ENCODE peak calls at places on chromosomes 3 and 15, in seven cellular contexts. One of them, this sample, is unnamed.
A peak's percentile ranks its signal among the peaks of the same experiment; 100 is the strongest.

GRCh38 chr3:189103208-189103607 is 68.6 kb upstream of the TPRG1 start:
- DNase-seq in pancreas: no peak
- DNase-seq in breast epithelium: no peak
- DNase-seq in PC-3: no peak
- DNase-seq in GM23338: no peak
- DNase-seq in body of pancreas: no peak
- DNase-seq in psoas muscle: no peak
- DNase-seq in this sample: no peak

GRCh38 chr15:68431792-68432401 is at the start of gene ITGA11:
- DNase-seq in breast epithelium: no peak
- DNase-seq in PC-3: peak; percentile 16
- DNase-seq in pancreas: peak; percentile 81
- DNase-seq in psoas muscle: peak; percentile 83
- DNase-seq in GM23338: peak; percentile 90
- DNase-seq in body of pancreas: peak; percentile 43
- DNase-seq in this sample: peak; percentile 93

GRCh38 chr15:51331141-51331540 is 7.3 kb downstream of the CYP19A1 start:
- DNase-seq in psoas muscle: no peak
- DNase-seq in pancreas: no peak
- DNase-seq in body of pancreas: no peak
- DNase-seq in GM23338: no peak
- DNase-seq in breast epithelium: no peak
- DNase-seq in PC-3: no peak
- DNase-seq in this sample: no peak

GRCh38 chr15:26242565-26242964 is 379.4 kb upstream of the ATP10A start:
- DNase-seq in psoas muscle: no peak
- DNase-seq in PC-3: no peak
- DNase-seq in pancreas: no peak
- DNase-seq in GM23338: peak; percentile 81
- DNase-seq in breast epithelium: no peak
- DNase-seq in body of pancreas: no peak
- DNase-seq in this sample: no peak

GRCh38 chr3:133578548-133579191 is 5.2 kb downstream of the CDV3 start:
- DNase-seq in psoas muscle: no peak
- DNase-seq in GM23338: peak; percentile 64
- DNase-seq in pancreas: no peak
- DNase-seq in body of pancreas: no peak
- DNase-seq in breast epithelium: no peak
- DNase-seq in PC-3: peak; percentile 63
- DNase-seq in this sample: no peak

GRCh38 chr3:128123231-128123537 is 428 bp downstream of the RUVBL1 start:
- DNase-seq in body of pancreas: peak; percentile 32
- DNase-seq in psoas muscle: no peak
- DNase-seq in GM23338: no peak
- DNase-seq in PC-3: no peak
- DNase-seq in breast epithelium: no peak
- DNase-seq in pancreas: peak; percentile 76
- DNase-seq in this sample: no peak

GRCh38 chr15:66921319-66921718 is 144.1 kb upstream of the SMAD3 start:
- DNase-seq in PC-3: no peak
- DNase-seq in breast epithelium: no peak
- DNase-seq in psoas muscle: peak; percentile 62
- DNase-seq in body of pancreas: no peak
- DNase-seq in GM23338: no peak
- DNase-seq in pancreas: no peak
- DNase-seq in this sample: peak; percentile 82

GRCh38 chr3:56251343-56251945 is 216.8 kb downstream of the ERC2 start:
- DNase-seq in body of pancreas: peak; percentile 48
- DNase-seq in breast epithelium: no peak
- DNase-seq in GM23338: peak; percentile 70
- DNase-seq in PC-3: peak; percentile 76
- DNase-seq in pancreas: no peak
- DNase-seq in psoas muscle: no peak
- DNase-seq in this sample: no peak

GRCh38 chr3:49553320-49553689 is 972 bp upstream of the BSN start:
- DNase-seq in pancreas: no peak
- DNase-seq in body of pancreas: no peak
- DNase-seq in PC-3: no peak
- DNase-seq in psoas muscle: no peak
- DNase-seq in breast epithelium: no peak
- DNase-seq in GM23338: no peak
- DNase-seq in this sample: no peak

GRCh38 chr15:57306305-57306943 is 69.9 kb upstream of the CGNL1 start:
- DNase-seq in GM23338: peak; percentile 96
- DNase-seq in PC-3: peak; percentile 66
- DNase-seq in pancreas: peak; percentile 94
- DNase-seq in body of pancreas: peak; percentile 89
- DNase-seq in breast epithelium: peak; percentile 86
- DNase-seq in psoas muscle: peak; percentile 94
- DNase-seq in this sample: peak; percentile 96

GRCh38 chr3:188539631-188540194 is 385.8 kb downstream of the LPP start:
- DNase-seq in psoas muscle: no peak
- DNase-seq in GM23338: no peak
- DNase-seq in breast epithelium: no peak
- DNase-seq in PC-3: no peak
- DNase-seq in body of pancreas: no peak
- DNase-seq in pancreas: no peak
- DNase-seq in this sample: no peak

GRCh38 chr3:12807066-12807465 is 10.6 kb downstream of the CAND2 start:
- DNase-seq in GM23338: no peak
- DNase-seq in PC-3: no peak
- DNase-seq in breast epithelium: no peak
- DNase-seq in body of pancreas: no peak
- DNase-seq in pancreas: no peak
- DNase-seq in psoas muscle: no peak
- DNase-seq in this sample: peak; percentile 41

GRCh38 chr15:91032919-91033803 is 10.8 kb upstream of the VPS33B start:
- DNase-seq in body of pancreas: peak; percentile 95
- DNase-seq in GM23338: peak; percentile 87
- DNase-seq in psoas muscle: peak; percentile 66
- DNase-seq in pancreas: peak; percentile 98
- DNase-seq in breast epithelium: peak; percentile 64
- DNase-seq in PC-3: peak; percentile 76
- DNase-seq in this sample: no peak

GRCh38 chr3:55719508-55719907 is 232.4 kb upstream of the WNT5A start:
- DNase-seq in body of pancreas: no peak
- DNase-seq in breast epithelium: no peak
- DNase-seq in pancreas: no peak
- DNase-seq in psoas muscle: peak; percentile 52
- DNase-seq in GM23338: no peak
- DNase-seq in PC-3: no peak
- DNase-seq in this sample: no peak

GRCh38 chr3:57756528-57757401 is 656 bp downstream of the SLMAP start:
- DNase-seq in body of pancreas: peak; percentile 45
- DNase-seq in PC-3: peak; percentile 83
- DNase-seq in pancreas: peak; percentile 83
- DNase-seq in GM23338: peak; percentile 62
- DNase-seq in psoas muscle: peak; percentile 81
- DNase-seq in breast epithelium: peak; percentile 67
- DNase-seq in this sample: peak; percentile 67

GRCh38 chr3:57755368-57756021 is 614 bp upstream of the SLMAP start:
- DNase-seq in GM23338: peak; percentile 85
- DNase-seq in pancreas: no peak
- DNase-seq in psoas muscle: no peak
- DNase-seq in PC-3: peak; percentile 79
- DNase-seq in body of pancreas: no peak
- DNase-seq in breast epithelium: no peak
- DNase-seq in this sample: no peak

GRCh38 chr3:57756022-57756527 is at the start of gene SLMAP:
- DNase-seq in body of pancreas: peak; percentile 97
- DNase-seq in pancreas: peak; percentile 97
- DNase-seq in PC-3: peak; percentile 98
- DNase-seq in GM23338: peak; percentile 98
- DNase-seq in breast epithelium: peak; percentile 97
- DNase-seq in psoas muscle: peak; percentile 99
- DNase-seq in this sample: peak; percentile 99

GRCh38 chr3:57758686-57759085 is 2.6 kb downstream of the SLMAP start:
- DNase-seq in pancreas: no peak
- DNase-seq in body of pancreas: no peak
- DNase-seq in psoas muscle: no peak
- DNase-seq in GM23338: no peak
- DNase-seq in breast epithelium: no peak
- DNase-seq in PC-3: peak; percentile 50
- DNase-seq in this sample: no peak

GRCh38 chr3:57757642-57758297 is 1.7 kb downstream of the SLMAP start:
- DNase-seq in breast epithelium: no peak
- DNase-seq in psoas muscle: peak; percentile 48
- DNase-seq in GM23338: peak; percentile 52
- DNase-seq in pancreas: peak; percentile 66
- DNase-seq in PC-3: peak; percentile 44
- DNase-seq in body of pancreas: peak; percentile 14
- DNase-seq in this sample: no peak
- H3K4me1 ChIP-seq in breast epithelium: peaks cover 5% of the 10 kb centered on the region
- H3K4me1 ChIP-seq in psoas muscle: peaks cover 23% of the 10 kb centered on the region
- H3K4me1 ChIP-seq in GM23338: peaks cover 8% of the 10 kb centered on the region
- H3K4me1 ChIP-seq in pancreas: peaks cover 15% of the 10 kb centered on the region
- H3K4me1 ChIP-seq in PC-3: peaks cover 31% of the 10 kb centered on the region
- H3K4me1 ChIP-seq in body of pancreas: peaks cover 39% of the 10 kb centered on the region
- H3K4me1 ChIP-seq in this sample: peaks cover 4% of the 10 kb centered on the region

DNA sequence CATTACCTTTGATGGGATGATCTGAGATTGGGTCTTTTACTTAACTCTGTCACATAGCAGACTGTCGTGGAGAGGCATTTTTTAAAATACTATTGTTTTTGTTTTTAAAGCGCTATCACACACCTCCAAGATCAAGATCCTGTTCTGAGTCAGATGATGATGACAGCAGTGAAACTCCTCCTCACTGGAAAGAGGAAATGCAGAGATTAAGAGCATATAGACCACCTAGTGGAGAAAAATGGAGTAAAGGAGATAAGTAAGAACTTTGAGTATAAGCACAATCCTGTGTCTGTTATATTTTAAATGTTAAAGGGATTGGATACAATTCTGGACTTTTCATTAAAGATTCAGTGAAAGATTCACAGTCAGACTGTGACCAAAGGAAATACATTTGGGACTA is 18.4 kb upstream of the ZBTB47 start:
- DNase-seq in body of pancreas: no peak
- DNase-seq in GM23338: peak; percentile 28
- DNase-seq in PC-3: peak; percentile 54
- DNase-seq in breast epithelium: no peak
- DNase-seq in psoas muscle: no peak
- DNase-seq in pancreas: no peak
- DNase-seq in this sample: no peak
- H3K36me3 ChIP-seq in body of pancreas: peaks cover 34% of the 10 kb centered on the region
- H3K36me3 ChIP-seq in GM23338: peaks cover 78% of the 10 kb centered on the region
- H3K36me3 ChIP-seq in PC-3: peaks cover 91% of the 10 kb centered on the region
- H3K36me3 ChIP-seq in breast epithelium: no peaks in the 10 kb centered on the region
- H3K36me3 ChIP-seq in psoas muscle: peaks cover 21% of the 10 kb centered on the region
- H3K36me3 ChIP-seq in pancreas: peaks cover 3% of the 10 kb centered on the region
- H3K36me3 ChIP-seq in this sample: peaks cover 27% of the 10 kb centered on the region

DNA sequence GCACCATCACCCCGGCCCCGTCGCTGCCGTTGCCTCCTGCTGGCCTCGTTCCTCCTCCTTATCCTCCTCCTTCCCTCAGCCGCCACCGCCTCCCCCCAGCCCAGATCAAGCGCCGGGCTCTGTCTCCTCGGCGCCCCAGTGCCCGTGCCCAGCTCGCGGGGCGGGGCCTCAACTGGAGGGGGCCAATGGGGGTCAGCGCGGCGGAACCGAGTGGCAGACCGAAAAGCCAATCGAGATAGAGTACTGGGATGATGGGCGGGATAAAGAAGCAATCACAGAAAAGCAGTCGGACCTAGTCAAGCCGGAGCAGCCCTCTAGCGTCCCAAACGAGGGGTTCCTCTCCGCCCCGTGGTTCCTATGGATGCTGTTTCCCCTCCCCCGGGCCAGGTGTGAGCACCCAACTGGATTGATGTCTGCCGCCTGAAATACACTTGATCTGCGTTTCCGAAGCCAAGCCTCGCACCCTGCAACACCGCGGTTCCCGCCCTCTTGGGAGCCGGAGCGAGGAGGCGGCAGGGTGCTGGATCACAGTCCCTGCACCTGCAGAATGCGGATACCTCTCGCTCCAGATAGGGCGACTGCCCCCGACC is at the start of gene FRMD5:
- DNase-seq in body of pancreas: peak; percentile 90
- DNase-seq in psoas muscle: peak; percentile 82
- DNase-seq in GM23338: peak; percentile 99
- DNase-seq in PC-3: peak; percentile 98
- DNase-seq in breast epithelium: peak; percentile 82
- DNase-seq in pancreas: peak; percentile 93
- DNase-seq in this sample: peak; percentile 93
- H3K27me3 ChIP-seq in body of pancreas: peaks cover 14% of the 10 kb centered on the region
- H3K27me3 ChIP-seq in psoas muscle: peaks cover 67% of the 10 kb centered on the region
- H3K27me3 ChIP-seq in GM23338: peaks cover 22% of the 10 kb centered on the region
- H3K27me3 ChIP-seq in PC-3: no peaks in the 10 kb centered on the region
- H3K27me3 ChIP-seq in breast epithelium: no peaks in the 10 kb centered on the region
- H3K27me3 ChIP-seq in pancreas: peaks cover 9% of the 10 kb centered on the region
- H3K27me3 ChIP-seq in this sample: no peaks in the 10 kb centered on the region

GRCh38 chr3:184337315-184337714 is at the start of gene FAM131A:
- DNase-seq in psoas muscle: peak; percentile 78
- DNase-seq in breast epithelium: no peak
- DNase-seq in pancreas: no peak
- DNase-seq in PC-3: no peak
- DNase-seq in GM23338: peak; percentile 19
- DNase-seq in body of pancreas: no peak
- DNase-seq in this sample: peak; percentile 84
- H3K4me1 ChIP-seq in psoas muscle: peaks cover 52% of the 10 kb centered on the region
- H3K4me1 ChIP-seq in breast epithelium: peaks cover 11% of the 10 kb centered on the region
- H3K4me1 ChIP-seq in pancreas: no peaks in the 10 kb centered on the region
- H3K4me1 ChIP-seq in PC-3: peaks cover 48% of the 10 kb centered on the region
- H3K4me1 ChIP-seq in GM23338: peaks cover 27% of the 10 kb centered on the region
- H3K4me1 ChIP-seq in body of pancreas: peaks cover 32% of the 10 kb centered on the region
- H3K4me1 ChIP-seq in this sample: no peaks in the 10 kb centered on the region

GRCh38 chr15:76998661-76999285 is 3.8 kb downstream of the PSTPIP1 start:
- DNase-seq in psoas muscle: no peak
- DNase-seq in pancreas: peak; percentile 3
- DNase-seq in breast epithelium: no peak
- DNase-seq in body of pancreas: no peak
- DNase-seq in PC-3: no peak
- DNase-seq in GM23338: no peak
- DNase-seq in this sample: peak; percentile 34
- H3K36me3 ChIP-seq in psoas muscle: no peaks in the 10 kb centered on the region
- H3K36me3 ChIP-seq in pancreas: no peaks in the 10 kb centered on the region
- H3K36me3 ChIP-seq in breast epithelium: no peaks in the 10 kb centered on the region
- H3K36me3 ChIP-seq in body of pancreas: no peaks in the 10 kb centered on the region
- H3K36me3 ChIP-seq in PC-3: no peaks in the 10 kb centered on the region
- H3K36me3 ChIP-seq in GM23338: no peaks in the 10 kb centered on the region
- H3K36me3 ChIP-seq in this sample: no peaks in the 10 kb centered on the region

GRCh38 chr3:137770066-137770805 is 6.1 kb downstream of the SOX14 start:
- DNase-seq in PC-3: no peak
- DNase-seq in psoas muscle: peak; percentile 34
- DNase-seq in GM23338: peak; percentile 62
- DNase-seq in body of pancreas: no peak
- DNase-seq in pancreas: peak; percentile 65
- DNase-seq in breast epithelium: no peak
- DNase-seq in this sample: no peak

GRCh38 chr3:137771401-137772230 is 7.5 kb downstream of the SOX14 start:
- DNase-seq in PC-3: no peak
- DNase-seq in psoas muscle: no peak
- DNase-seq in GM23338: peak; percentile 72
- DNase-seq in breast epithelium: no peak
- DNase-seq in body of pancreas: no peak
- DNase-seq in pancreas: peak; percentile 38
- DNase-seq in this sample: no peak

GRCh38 chr3:137769321-137770065 is 5.4 kb downstream of the SOX14 start:
- DNase-seq in PC-3: no peak
- DNase-seq in GM23338: peak; percentile 61
- DNase-seq in psoas muscle: no peak
- DNase-seq in pancreas: no peak
- DNase-seq in breast epithelium: no peak
- DNase-seq in body of pancreas: no peak
- DNase-seq in this sample: no peak

GRCh38 chr3:137772231-137772617 is 8.1 kb downstream of the SOX14 start:
- DNase-seq in body of pancreas: no peak
- DNase-seq in psoas muscle: no peak
- DNase-seq in PC-3: no peak
- DNase-seq in GM23338: no peak
- DNase-seq in breast epithelium: no peak
- DNase-seq in pancreas: no peak
- DNase-seq in this sample: no peak

GRCh38 chr3:137770821-137771399 is 6.8 kb downstream of the SOX14 start:
- DNase-seq in body of pancreas: no peak
- DNase-seq in PC-3: no peak
- DNase-seq in psoas muscle: no peak
- DNase-seq in pancreas: peak; percentile 70
- DNase-seq in breast epithelium: no peak
- DNase-seq in GM23338: peak; percentile 69
- DNase-seq in this sample: no peak
- H3K27me3 ChIP-seq in body of pancreas: peaks cover 66% of the 10 kb centered on the region
- H3K27me3 ChIP-seq in PC-3: peaks cover 45% of the 10 kb centered on the region
- H3K27me3 ChIP-seq in psoas muscle: peaks cover 84% of the 10 kb centered on the region
- H3K27me3 ChIP-seq in pancreas: peaks cover 36% of the 10 kb centered on the region
- H3K27me3 ChIP-seq in breast epithelium: no peaks in the 10 kb centered on the region
- H3K27me3 ChIP-seq in GM23338: peaks cover 99% of the 10 kb centered on the region
- H3K27me3 ChIP-seq in this sample: no peaks in the 10 kb centered on the region

This sample was measured in aorta.